ENCODE peak calls at places on chromosomes 12 and 14, in four cellular contexts. J is HepG2, S is transverse colon, M is breast epithelium. Y is an unnamed sample.

GRCh38 chr14:28515571-28515970 is 251.0 kb upstream of the FOXG1 start:
- DNase-seq in J (no peak), S (no peak), M (no peak), Y (no peak)

GRCh38 chr12:47820631-47821345 is 1.1 kb upstream of the HDAC7 start:
- DNase-seq in J (peak), S (peak), M (peak), Y (peak)

GRCh38 chr12:16913832-16914490 is 308.0 kb upstream of the LMO3 start:
- DNase-seq in J (no peak), S (no peak), M (no peak), Y (no peak)

GRCh38 chr12:28088566-28089277 is 101.5 kb upstream of the CCDC91 start:
- DNase-seq in J (no peak), S (no peak), M (no peak), Y (no peak)

GRCh38 chr14:32559048-32559447 is 229.9 kb downstream of the AKAP6 start:
- DNase-seq in J (no peak), S (no peak), M (no peak), Y (no peak)

GRCh38 chr12:2586159-2587035 is 208.4 kb upstream of the FKBP4 start:
- DNase-seq in J (no peak), S (no peak), M (no peak), Y (no peak)

GRCh38 chr14:59377991-59378720 is 87.0 kb downstream of the GPR135 start:
- DNase-seq in J (no peak), S (no peak), M (no peak), Y (no peak)

GRCh38 chr12:113142173-113142885 is 6.8 kb upstream of the RASAL1 start:
- DNase-seq in J (peak), S (peak), M (no peak), Y (peak)

GRCh38 chr12:104994301-104994700 is 8.2 kb downstream of the NOPCHAP1 start:
- DNase-seq in J (no peak), S (no peak), M (no peak), Y (no peak)

GRCh38 chr12:124020398-124021024 is 47.5 kb downstream of the ZNF664 start:
- DNase-seq in J (no peak), S (no peak), M (no peak), Y (no peak)

GRCh38 chr14:84579292-84579691 is 950.7 kb upstream of the FLRT2 start:
- DNase-seq in J (no peak), S (no peak), M (no peak), Y (no peak)

GRCh38 chr12:93785262-93786010 is 108.3 kb downstream of the CRADD start:
- DNase-seq in J (peak), S (peak), M (no peak), Y (no peak)

GRCh38 chr12:59580050-59580449 is 15.8 kb upstream of the SLC16A7 start:
- DNase-seq in J (no peak), S (no peak), M (no peak), Y (no peak)

GRCh38 chr12:59583003-59583712 is 12.7 kb upstream of the SLC16A7 start:
- DNase-seq in J (no peak), S (no peak), M (no peak), Y (no peak)

GRCh38 chr12:59579616-59580015 is 16.2 kb upstream of the SLC16A7 start:
- DNase-seq in J (no peak), S (no peak), M (no peak), Y (no peak)

DNA sequence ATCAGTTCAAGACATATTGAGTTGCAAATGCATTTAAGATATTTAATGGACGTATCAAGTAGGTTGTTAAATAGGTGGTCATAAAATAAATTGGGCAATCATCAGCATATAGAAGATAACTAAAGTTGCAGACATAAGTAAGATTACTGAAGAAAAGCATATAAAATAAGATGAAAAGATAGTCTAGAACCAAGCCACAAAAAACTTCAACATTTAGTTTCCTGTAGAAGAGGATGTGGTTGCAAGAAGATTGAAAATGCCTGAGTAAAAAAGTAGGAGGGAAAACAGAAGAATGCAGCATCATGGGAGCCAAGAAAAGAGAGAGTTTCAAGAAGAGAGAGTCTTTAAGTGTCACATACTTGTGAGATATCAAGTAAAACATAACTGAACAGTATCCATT is 17.6 kb upstream of the SLC16A7 start:
- DNase-seq in J (no peak), S (no peak), M (no peak), Y (no peak)
- TF ChIP-seq POLR2AphosphoS5 in J (no peak), S (no peak), M (no peak), Y (no peak)

DNA sequence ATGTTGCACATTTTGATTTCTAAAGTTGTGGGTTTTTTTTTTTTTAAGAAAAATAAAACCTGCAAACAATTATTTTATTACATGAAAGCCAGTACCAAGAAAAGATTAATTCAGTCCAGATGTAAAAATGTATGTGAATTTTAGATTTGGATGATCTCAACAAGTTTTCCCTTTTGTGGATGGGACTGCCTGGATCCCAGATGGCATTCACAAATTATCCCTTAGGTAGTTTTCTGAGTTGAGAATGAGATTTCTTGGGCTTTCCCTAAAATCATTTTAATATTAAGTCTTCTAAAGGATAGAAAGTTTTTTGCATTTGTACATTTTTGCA is 2.8 kb downstream of the FRMD6 start:
- DNase-seq in J (no peak), S (no peak), M (no peak), Y (no peak)
- H3K4me3 ChIP-seq in J (no peak), S (no peak), M (peak), Y (no peak)

GRCh38 chr14:35333797-35334743 is 41.9 kb downstream of the PSMA6 start:
- DNase-seq in J (peak), S (no peak), M (no peak), Y (no peak)
- H3K27ac ChIP-seq in J (no peak), S (peak), M (peak), Y (no peak)

DNA sequence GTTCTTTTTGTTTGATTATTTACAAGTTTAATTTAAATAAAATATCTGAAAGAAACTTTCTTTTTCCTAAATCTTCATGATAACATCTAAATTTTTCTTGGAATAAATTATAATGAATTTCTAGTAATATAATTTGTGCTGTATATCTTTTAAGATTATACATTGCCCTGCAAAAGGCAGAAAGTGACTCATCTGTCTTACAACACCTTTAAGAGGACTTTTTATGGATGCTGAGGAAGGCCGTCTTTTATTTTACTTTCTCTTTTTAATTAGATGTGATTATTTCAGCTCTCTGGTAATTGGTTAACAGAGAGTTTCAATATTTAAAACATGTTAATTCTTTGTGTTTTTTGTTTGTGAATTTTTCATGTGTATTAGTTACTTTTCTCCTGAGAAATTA is 598.4 kb downstream of the RPL10L start:
- DNase-seq in J (no peak), S (no peak), M (no peak), Y (no peak)
- TF ChIP-seq POLR2AphosphoS5 in J (no peak), S (no peak), M (no peak), Y (no peak)

DNA sequence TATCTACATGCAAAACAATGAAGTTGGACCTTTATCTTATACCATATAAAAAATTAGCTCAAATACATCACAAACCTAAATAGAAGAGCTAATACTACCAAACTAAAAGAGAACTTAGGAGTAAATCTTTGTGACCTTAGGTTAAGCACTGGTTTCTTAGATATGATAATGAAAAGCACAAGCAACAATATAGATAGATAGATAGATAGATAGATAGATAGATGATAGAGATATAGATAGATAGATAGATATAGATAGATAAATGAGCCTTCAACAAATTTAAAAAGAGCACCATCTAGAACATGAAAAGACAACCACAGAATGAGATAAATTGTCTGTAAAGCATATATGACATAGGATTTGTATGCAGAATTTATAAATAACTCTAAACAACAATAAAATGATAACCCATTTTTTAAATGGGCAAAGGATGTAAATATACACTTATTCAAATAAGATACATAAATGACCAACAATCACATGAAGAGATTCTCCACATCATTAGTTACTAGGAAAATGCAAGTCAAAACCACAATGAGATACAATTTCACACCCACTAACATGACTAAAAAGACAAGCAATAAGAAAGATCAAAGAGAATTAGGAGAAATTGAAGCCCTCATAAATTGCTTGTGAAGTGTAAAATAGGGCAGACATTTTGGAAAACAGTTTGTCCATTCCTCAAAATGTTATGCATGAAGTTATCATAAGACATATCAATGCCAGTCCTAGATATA is 293.7 kb downstream of the BTG1 start:
- DNase-seq in J (no peak), S (no peak), M (no peak), Y (no peak)
- H3K4me3 ChIP-seq in J (no peak), S (no peak), M (no peak), Y (no peak)

GRCh38 chr14:106044515-106044914 is 518.1 kb downstream of the TMEM121 start:
- DNase-seq in J (no peak), S (no peak), M (no peak), Y (no peak)
- H3K27ac ChIP-seq in J (no peak), S (no peak), M (no peak), Y (no peak)

Y was measured in HL-60.